ENCODE peak calls at places on chromosomes 7 and 10, in seven cellular contexts. S, L, Y, W, K, O and A are unnamed samples.

GRCh38 chr10:132859084-132859855 is 73.3 kb upstream of the NKX6-2 start:
- DNase-seq in S (no peak), L (no peak), Y (no peak), W (peak), K (no peak), O (no peak), A (no peak)

GRCh38 chr10:76218045-76218444 is 786.6 kb downstream of the LRMDA start:
- DNase-seq in S (no peak), L (no peak), Y (peak), W (no peak), K (no peak), O (no peak), A (no peak)

GRCh38 chr7:23106491-23106800 is 861 bp downstream of the KLHL7 start:
- DNase-seq in S (no peak), L (no peak), Y (no peak), W (no peak), K (no peak), O (no peak), A (no peak)

GRCh38 chr7:26515462-26515861 is 223.8 kb downstream of the SNX10 start:
- DNase-seq in S (no peak), L (no peak), Y (no peak), W (no peak), K (no peak), O (no peak), A (no peak)

GRCh38 chr10:92590623-92591549 is 2.0 kb upstream of the KIF11 start:
- DNase-seq in S (no peak), L (no peak), Y (peak), W (peak), K (peak), O (peak), A (peak)

GRCh38 chr7:102837802-102838201 is 75.0 kb upstream of the LRRC17 start:
- DNase-seq in S (no peak), L (no peak), Y (no peak), W (no peak), K (no peak), O (no peak), A (no peak)

GRCh38 chr7:101860316-101861222 is 43.1 kb downstream of the CUX1 start:
- DNase-seq in S (no peak), L (no peak), Y (no peak), W (no peak), K (no peak), O (no peak), A (no peak)

GRCh38 chr10:67506083-67506756 is 189.8 kb downstream of the CTNNA3 start:
- DNase-seq in S (no peak), L (peak), Y (no peak), W (no peak), K (no peak), O (no peak), A (no peak)

GRCh38 chr10:11116817-11117216 is 99.1 kb downstream of the CELF2 start:
- DNase-seq in S (no peak), L (no peak), Y (no peak), W (no peak), K (no peak), O (no peak), A (no peak)

GRCh38 chr7:148286150-148286549 is 304.4 kb upstream of the C7orf33 start:
- DNase-seq in S (no peak), L (peak), Y (no peak), W (no peak), K (no peak), O (no peak), A (no peak)

GRCh38 chr10:116281780-116282179 is 8.8 kb upstream of the GFRA1 start:
- DNase-seq in S (no peak), L (no peak), Y (no peak), W (no peak), K (no peak), O (no peak), A (no peak)

GRCh38 chr10:24305551-24306506 is 96.9 kb downstream of the KIAA1217 start:
- DNase-seq in S (no peak), L (no peak), Y (no peak), W (no peak), K (no peak), O (no peak), A (no peak)

GRCh38 chr10:71439670-71440425 is 43.1 kb downstream of the CDH23 start:
- DNase-seq in S (no peak), L (no peak), Y (no peak), W (no peak), K (no peak), O (no peak), A (no peak)